ENCODE peak calls at places on chromosomes 1 and 21, in five cellular contexts. One of them, this sample, is unnamed.

GRCh38 chr1:11753555-11754208 is 8.3 kb upstream of the C1orf167 start:
- DNase-seq in HCT116: no peak
- DNase-seq in GM23248: no peak
- DNase-seq in OCI-LY7: no peak
- DNase-seq in MM.1S: no peak
- DNase-seq in this sample: no peak

GRCh38 chr1:53115403-53116306 is 26.8 kb downstream of the SLC1A7 start:
- DNase-seq in OCI-LY7: no peak
- DNase-seq in GM23248: no peak
- DNase-seq in MM.1S: no peak
- DNase-seq in HCT116: no peak
- DNase-seq in this sample: no peak

GRCh38 chr1:201551096-201551495 is 12.2 kb downstream of the NAV1 start:
- DNase-seq in HCT116: no peak
- DNase-seq in GM23248: no peak
- DNase-seq in MM.1S: no peak
- DNase-seq in OCI-LY7: no peak
- DNase-seq in this sample: no peak

GRCh38 chr1:60280256-60280655 is 206.7 kb upstream of the C1orf87 start:
- DNase-seq in MM.1S: no peak
- DNase-seq in OCI-LY7: no peak
- DNase-seq in GM23248: peak
- DNase-seq in HCT116: no peak
- DNase-seq in this sample: no peak

GRCh38 chr1:189431437-189431836 is 1046.2 kb downstream of the BRINP3 start:
- DNase-seq in OCI-LY7: no peak
- DNase-seq in HCT116: no peak
- DNase-seq in MM.1S: no peak
- DNase-seq in GM23248: no peak
- DNase-seq in this sample: peak

GRCh38 chr1:209849388-209849787 is 21.6 kb downstream of the UTP25 start:
- DNase-seq in OCI-LY7: no peak
- DNase-seq in GM23248: no peak
- DNase-seq in HCT116: no peak
- DNase-seq in MM.1S: no peak
- DNase-seq in this sample: no peak

GRCh38 chr21:45698493-45698947 is 55.0 kb downstream of the PCBP3 start:
- DNase-seq in MM.1S: no peak
- DNase-seq in HCT116: no peak
- DNase-seq in GM23248: peak
- DNase-seq in OCI-LY7: no peak
- DNase-seq in this sample: peak

GRCh38 chr1:205570796-205571537 is 60.8 kb downstream of the ELK4 start:
- DNase-seq in MM.1S: no peak
- DNase-seq in OCI-LY7: no peak
- DNase-seq in GM23248: peak
- DNase-seq in HCT116: no peak
- DNase-seq in this sample: peak

GRCh38 chr1:92929461-92929860 is 31.8 kb downstream of the DIPK1A start:
- DNase-seq in MM.1S: no peak
- DNase-seq in OCI-LY7: no peak
- DNase-seq in GM23248: peak
- DNase-seq in HCT116: no peak
- DNase-seq in this sample: peak

GRCh38 chr1:186404454-186405051 is 28.9 kb downstream of the ODR4 start:
- DNase-seq in GM23248: peak
- DNase-seq in MM.1S: peak
- DNase-seq in HCT116: no peak
- DNase-seq in OCI-LY7: peak
- DNase-seq in this sample: peak

GRCh38 chr1:225653463-225654276 is 747 bp upstream of the ENAH start:
- DNase-seq in OCI-LY7: peak
- DNase-seq in GM23248: peak
- DNase-seq in MM.1S: no peak
- DNase-seq in HCT116: no peak
- DNase-seq in this sample: peak

GRCh38 chr1:23810818-23811420 is 10.4 kb upstream of the GALE start:
- DNase-seq in HCT116: no peak
- DNase-seq in MM.1S: peak
- DNase-seq in GM23248: peak
- DNase-seq in OCI-LY7: peak
- DNase-seq in this sample: peak

GRCh38 chr1:19892628-19893168 is 10.5 kb downstream of the OTUD3 start:
- DNase-seq in GM23248: peak
- DNase-seq in MM.1S: no peak
- DNase-seq in HCT116: no peak
- DNase-seq in OCI-LY7: no peak
- DNase-seq in this sample: no peak

GRCh38 chr1:31376374-31377134 is 3.7 kb upstream of the FABP3 start:
- DNase-seq in MM.1S: no peak
- DNase-seq in HCT116: no peak
- DNase-seq in OCI-LY7: no peak
- DNase-seq in GM23248: peak
- DNase-seq in this sample: peak

GRCh38 chr1:46317323-46317722 is 13.8 kb downstream of the UQCRH start:
- DNase-seq in OCI-LY7: no peak
- DNase-seq in GM23248: no peak
- DNase-seq in HCT116: no peak
- DNase-seq in MM.1S: no peak
- DNase-seq in this sample: no peak

GRCh38 chr21:45629046-45629981 is 14.2 kb upstream of the PCBP3 start:
- DNase-seq in MM.1S: no peak
- DNase-seq in HCT116: no peak
- DNase-seq in OCI-LY7: no peak
- DNase-seq in GM23248: no peak
- DNase-seq in this sample: no peak

GRCh38 chr1:151972533-151973270 is 21.0 kb downstream of the S100A10 start:
- DNase-seq in MM.1S: no peak
- DNase-seq in GM23248: peak
- DNase-seq in HCT116: peak
- DNase-seq in OCI-LY7: no peak
- DNase-seq in this sample: peak

GRCh38 chr1:37795340-37796110 is 1.9 kb downstream of the MANEAL start:
- DNase-seq in OCI-LY7: no peak
- DNase-seq in GM23248: peak
- DNase-seq in HCT116: no peak
- DNase-seq in MM.1S: no peak
- DNase-seq in this sample: no peak

GRCh38 chr1:1247341-1247913 is 905 bp upstream of the C1QTNF12 start:
- DNase-seq in HCT116: no peak
- DNase-seq in OCI-LY7: no peak
- DNase-seq in GM23248: no peak
- DNase-seq in MM.1S: no peak
- DNase-seq in this sample: no peak

GRCh38 chr1:208211901-208212843 is 32.0 kb downstream of the PLXNA2 start:
- DNase-seq in MM.1S: no peak
- DNase-seq in OCI-LY7: no peak
- DNase-seq in GM23248: peak
- DNase-seq in HCT116: no peak
- DNase-seq in this sample: no peak

GRCh38 chr1:229381234-229381633 is 38.4 kb upstream of the CCSAP start:
- DNase-seq in HCT116: no peak
- DNase-seq in GM23248: no peak
- DNase-seq in OCI-LY7: no peak
- DNase-seq in MM.1S: no peak
- DNase-seq in this sample: no peak

GRCh38 chr1:229378586-229379442 is 36.0 kb upstream of the CCSAP start:
- DNase-seq in OCI-LY7: no peak
- DNase-seq in MM.1S: no peak
- DNase-seq in GM23248: peak
- DNase-seq in HCT116: no peak
- DNase-seq in this sample: no peak

GRCh38 chr1:229379901-229380300 is 37.1 kb upstream of the CCSAP start:
- DNase-seq in OCI-LY7: no peak
- DNase-seq in GM23248: peak
- DNase-seq in MM.1S: no peak
- DNase-seq in HCT116: no peak
- DNase-seq in this sample: no peak

GRCh38 chr1:229383188-229383587 is 40.3 kb upstream of the CCSAP start:
- DNase-seq in HCT116: no peak
- DNase-seq in MM.1S: no peak
- DNase-seq in OCI-LY7: no peak
- DNase-seq in GM23248: no peak
- DNase-seq in this sample: no peak

DNA sequence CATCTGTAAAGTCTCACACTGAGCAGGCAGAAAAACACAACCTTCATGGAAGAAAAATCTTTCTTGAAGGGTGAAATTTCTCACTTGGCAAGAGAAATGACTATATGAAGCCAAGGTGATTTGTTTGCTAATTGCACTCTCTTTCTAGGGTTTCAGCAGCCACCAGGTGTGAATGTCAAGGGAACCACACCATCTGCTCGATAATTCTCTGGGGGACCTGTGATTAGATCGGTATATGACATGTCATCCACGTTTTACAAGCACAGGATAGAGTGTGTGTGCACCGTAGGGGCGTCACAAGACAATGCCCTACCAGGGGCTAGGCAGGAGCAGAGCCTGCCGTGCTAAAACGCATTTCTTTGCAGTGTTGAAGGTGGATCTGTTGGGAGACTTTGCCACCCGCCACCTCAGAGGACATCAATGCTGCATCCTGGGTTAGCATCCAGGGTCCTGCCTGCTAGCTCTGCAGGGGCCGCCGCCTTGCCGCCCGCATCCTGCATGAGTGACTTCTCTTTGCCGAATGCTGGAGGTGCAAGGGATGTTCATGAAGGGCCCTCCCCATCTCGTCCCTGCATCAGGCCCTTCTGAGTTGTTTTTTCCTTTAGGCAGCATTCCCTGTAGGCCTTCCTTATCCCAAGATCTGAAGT is 37.8 kb upstream of the CCSAP start:
- DNase-seq in GM23248: no peak
- DNase-seq in OCI-LY7: peak
- DNase-seq in MM.1S: no peak
- DNase-seq in HCT116: no peak
- DNase-seq in this sample: no peak
- H3K4me3 ChIP-seq in GM23248: no peak
- H3K4me3 ChIP-seq in OCI-LY7: no peak
- H3K4me3 ChIP-seq in MM.1S: no peak
- H3K4me3 ChIP-seq in HCT116: no peak
- H3K4me3 ChIP-seq in this sample: no peak

DNA sequence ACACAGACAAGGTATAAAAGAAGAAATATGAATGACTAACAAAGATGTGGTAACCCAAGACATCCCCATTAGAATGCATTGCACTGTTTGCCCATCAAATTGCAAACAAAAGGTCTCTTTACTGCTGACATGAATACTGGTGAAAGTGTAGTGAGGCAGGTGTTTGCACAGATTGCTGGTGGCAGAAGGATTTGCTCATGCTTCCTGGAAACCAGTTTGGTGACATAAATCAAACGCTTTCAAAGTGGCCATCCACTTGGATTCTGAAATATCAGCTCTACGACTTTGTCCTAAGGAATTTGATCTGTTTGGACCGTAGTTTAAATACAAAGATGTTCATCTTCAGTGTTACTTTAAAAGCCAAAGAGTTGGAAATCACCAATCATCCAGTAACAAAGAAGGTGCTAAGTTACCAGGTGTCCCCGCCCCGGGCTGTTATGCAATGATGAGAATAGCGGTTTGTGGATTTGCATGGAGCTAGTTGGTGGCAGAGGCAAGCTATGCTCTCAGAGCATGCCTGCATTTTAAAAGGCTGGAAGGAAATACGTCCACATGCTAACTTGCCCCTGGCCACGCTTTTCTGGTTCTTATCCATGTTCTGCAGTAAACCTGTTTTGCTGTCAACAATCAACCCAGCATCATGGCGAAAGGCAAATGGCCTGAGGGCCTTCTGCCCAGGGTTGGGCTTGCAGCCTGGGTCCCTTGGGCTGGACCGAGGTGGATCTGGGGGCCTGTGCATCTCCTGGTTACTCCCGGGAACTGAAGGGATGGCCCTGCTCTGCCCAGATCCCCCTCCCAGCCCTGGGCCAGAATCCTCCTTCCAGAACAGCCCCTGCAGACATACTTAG is 49.2 kb downstream of the UMODL1 start:
- DNase-seq in HCT116: no peak
- DNase-seq in MM.1S: peak
- DNase-seq in OCI-LY7: peak
- DNase-seq in GM23248: no peak
- DNase-seq in this sample: peak
- H3K4me2 ChIP-seq in HCT116: no peak
- H3K4me2 ChIP-seq in MM.1S: peak
- H3K4me2 ChIP-seq in OCI-LY7: peak
- H3K4me2 ChIP-seq in GM23248: no peak
- H3K4me2 ChIP-seq in this sample: peak

DNA sequence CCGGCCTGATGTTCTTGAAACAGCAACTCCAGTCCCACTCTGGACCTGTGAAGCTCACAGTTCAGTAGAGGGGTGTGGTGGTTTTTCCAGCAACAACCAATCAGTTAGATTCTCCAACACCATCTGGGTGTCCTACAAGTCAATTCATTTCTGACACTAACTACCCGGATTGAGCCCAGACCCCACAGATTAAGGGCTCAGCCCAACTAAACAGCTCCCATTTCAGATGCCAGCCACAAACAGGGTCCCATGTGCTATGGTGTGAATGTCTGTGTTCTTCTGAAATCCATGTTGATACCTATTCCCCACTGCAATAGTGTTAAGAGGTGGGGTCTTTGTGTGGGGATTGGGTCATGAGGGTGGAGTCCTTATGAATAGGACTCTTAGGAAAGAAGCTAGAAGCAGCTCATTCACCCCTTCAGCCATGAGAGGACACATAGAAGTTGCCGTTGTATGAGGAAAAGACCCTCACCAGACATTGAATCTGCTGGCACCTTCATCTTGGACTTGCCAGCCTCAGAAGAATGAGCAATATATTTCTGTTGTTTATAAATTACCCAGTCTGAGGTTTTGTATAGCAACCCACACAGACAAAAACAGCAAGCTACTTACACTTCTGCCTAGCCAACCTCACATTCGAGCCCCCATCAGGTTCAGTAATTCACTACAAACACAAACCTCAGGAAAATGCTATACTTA is 53.6 kb downstream of the IRF2BP2 start:
- DNase-seq in OCI-LY7: no peak
- DNase-seq in MM.1S: no peak
- DNase-seq in HCT116: no peak
- DNase-seq in GM23248: no peak
- DNase-seq in this sample: no peak
- TF ChIP-seq EZH2phosphoT487 in OCI-LY7: no peak
- TF ChIP-seq EZH2phosphoT487 in MM.1S: no peak
- TF ChIP-seq EZH2phosphoT487 in HCT116: no peak
- TF ChIP-seq EZH2phosphoT487 in GM23248: no peak
- TF ChIP-seq EZH2phosphoT487 in this sample: no peak

GRCh38 chr1:166490437-166490784 is 323.6 kb upstream of the FAM78B start:
- DNase-seq in MM.1S: no peak
- DNase-seq in OCI-LY7: no peak
- DNase-seq in GM23248: no peak
- DNase-seq in HCT116: no peak
- DNase-seq in this sample: no peak
- H3K4me3 ChIP-seq in MM.1S: peak
- H3K4me3 ChIP-seq in OCI-LY7: peak
- H3K4me3 ChIP-seq in GM23248: no peak
- H3K4me3 ChIP-seq in HCT116: peak
- H3K4me3 ChIP-seq in this sample: no peak

GRCh38 chr1:162204883-162205132 is 135.3 kb downstream of the NOS1AP start:
- DNase-seq in MM.1S: no peak
- DNase-seq in GM23248: no peak
- DNase-seq in OCI-LY7: no peak
- DNase-seq in HCT116: no peak
- DNase-seq in this sample: no peak
- H3K4me2 ChIP-seq in MM.1S: no peak
- H3K4me2 ChIP-seq in GM23248: no peak
- H3K4me2 ChIP-seq in OCI-LY7: no peak
- H3K4me2 ChIP-seq in HCT116: no peak
- H3K4me2 ChIP-seq in this sample: no peak

This sample was measured in PC-3.